ENCODE peak calls at places on chromosomes 11 and 22, in six cellular contexts. X, K, L, V, S and C are unnamed samples. For H3K27me3, the result is how much of the 10 kb centered on the place peaks cover.

GRCh38 chr11:67293090-67293489 is 4.0 kb downstream of the ANKRD13D start:
- DNase-seq in X (no peak), K (no peak), L (peak), V (no peak), S (peak), C (no peak)

GRCh38 chr11:128208329-128209220 is 378.8 kb downstream of the ETS1 start:
- DNase-seq in X (peak), K (peak), L (peak), V (no peak), S (peak), C (peak)

GRCh38 chr11:1931326-1931725 is 11.8 kb downstream of the TNNT3 start:
- DNase-seq in X (peak), K (peak), L (no peak), V (peak), S (peak), C (no peak)

GRCh38 chr11:2193099-2193886 is 21.7 kb upstream of the TH start:
- DNase-seq in X (no peak), K (no peak), L (no peak), V (no peak), S (no peak), C (no peak)

GRCh38 chr11:26849009-26849408 is 127.1 kb upstream of the SLC5A12 start:
- DNase-seq in X (peak), K (peak), L (no peak), V (no peak), S (no peak), C (no peak)

GRCh38 chr22:30116362-30117117 is 36.3 kb downstream of the HORMAD2 start:
- DNase-seq in X (no peak), K (no peak), L (peak), V (no peak), S (peak), C (no peak)

GRCh38 chr22:47738472-47739013 is 976.1 kb downstream of the TBC1D22A start:
- DNase-seq in X (no peak), K (no peak), L (no peak), V (no peak), S (no peak), C (no peak)

GRCh38 chr22:30246962-30247376 is 410 bp upstream of the LIF start:
- DNase-seq in X (no peak), K (no peak), L (no peak), V (no peak), S (no peak), C (no peak)

GRCh38 chr11:128226106-128226716 is 361.1 kb downstream of the ETS1 start:
- DNase-seq in X (no peak), K (no peak), L (no peak), V (no peak), S (no peak), C (no peak)

GRCh38 chr11:47067401-47067800 is 109.3 kb downstream of the ARFGAP2 start:
- DNase-seq in X (no peak), K (no peak), L (no peak), V (no peak), S (no peak), C (no peak)

GRCh38 chr11:86363424-86363823 is 11.3 kb upstream of the CCDC81 start:
- DNase-seq in X (no peak), K (no peak), L (no peak), V (no peak), S (no peak), C (no peak)

GRCh38 chr22:49724893-49725489 is 102.7 kb downstream of the BRD1 start:
- DNase-seq in X (peak), K (no peak), L (no peak), V (peak), S (peak), C (no peak)

GRCh38 chr11:114082767-114083181 is 23.3 kb downstream of the ZBTB16 start:
- DNase-seq in X (peak), K (no peak), L (no peak), V (peak), S (no peak), C (no peak)

GRCh38 chr11:69298778-69299461 is 5.0 kb downstream of the MYEOV start:
- DNase-seq in X (no peak), K (no peak), L (peak), V (peak), S (peak), C (no peak)

GRCh38 chr11:115759622-115760527 is 255.7 kb upstream of the CADM1 start:
- DNase-seq in X (peak), K (no peak), L (no peak), V (no peak), S (no peak), C (no peak)
- H3K4me3 ChIP-seq in X (peak), K (peak), L (no peak), V (peak), S (peak), C (peak)

GRCh38 chr22:45972091-45972867 is 4.7 kb downstream of the WNT7B start:
- DNase-seq in X (no peak), K (no peak), L (no peak), V (no peak), S (no peak), C (no peak)
- H3K27me3 ChIP-seq in X (under half), K (half or more), L (under half), V (half or more), S (half or more), C (under half)

GRCh38 chr11:134861490-134862107 is 449.6 kb upstream of the B3GAT1 start:
- DNase-seq in X (no peak), K (no peak), L (no peak), V (no peak), S (no peak), C (no peak)
- TF ChIP-seq CTCF in X (no peak), K (no peak), L (peak), V (no peak), S (no peak), C (no peak)

GRCh38 chr11:115220881-115221280 is 283.3 kb downstream of the CADM1 start:
- DNase-seq in X (no peak), K (no peak), L (no peak), V (no peak), S (no peak), C (no peak)

GRCh38 chr11:115220423-115220822 is 283.8 kb downstream of the CADM1 start:
- DNase-seq in X (no peak), K (no peak), L (no peak), V (no peak), S (no peak), C (no peak)

GRCh38 chr11:115222218-115222862 is 281.9 kb downstream of the CADM1 start:
- DNase-seq in X (no peak), K (no peak), L (peak), V (no peak), S (peak), C (peak)

GRCh38 chr11:115221461-115222069 is 282.6 kb downstream of the CADM1 start:
- DNase-seq in X (no peak), K (no peak), L (no peak), V (no peak), S (no peak), C (no peak)

DNA sequence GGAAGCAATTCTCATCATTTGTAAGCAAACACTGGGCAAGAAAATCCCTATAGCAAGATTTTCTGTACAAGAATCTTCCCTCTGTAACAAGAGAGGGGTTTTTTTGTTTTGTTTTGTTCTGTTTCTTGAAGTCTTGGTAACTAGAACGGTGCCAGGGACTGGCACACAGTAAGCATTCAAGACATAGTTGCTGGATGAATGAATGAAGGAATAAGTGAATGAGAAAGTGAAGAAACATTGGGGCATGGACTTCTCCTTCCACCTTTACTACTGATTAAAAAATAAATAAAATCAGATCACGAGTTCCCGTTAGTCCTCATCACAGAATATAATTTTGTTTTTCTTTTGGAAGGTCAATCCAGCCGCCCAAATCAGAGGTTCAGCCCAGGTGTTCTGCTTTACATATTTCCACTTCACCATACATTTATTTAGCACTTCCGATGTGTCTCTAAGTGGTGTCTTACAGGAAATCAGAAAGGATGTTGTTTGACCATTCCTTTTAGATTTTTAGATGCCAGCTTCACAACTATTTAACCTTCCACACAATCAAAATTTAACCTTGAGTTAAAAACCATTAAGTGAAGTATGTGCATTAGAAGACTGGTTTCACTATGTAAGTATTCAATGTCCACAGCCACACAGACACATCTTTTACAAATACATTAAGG is 281.2 kb downstream of the CADM1 start:
- DNase-seq in X (no peak), K (no peak), L (no peak), V (no peak), S (no peak), C (no peak)
- H3K4me3 ChIP-seq in X (no peak), K (no peak), L (no peak), V (no peak), S (no peak), C (no peak)

GRCh38 chr11:79973701-79974626 is 533.1 kb upstream of the TENM4 start:
- DNase-seq in X (no peak), K (no peak), L (no peak), V (no peak), S (peak), C (no peak)

DNA sequence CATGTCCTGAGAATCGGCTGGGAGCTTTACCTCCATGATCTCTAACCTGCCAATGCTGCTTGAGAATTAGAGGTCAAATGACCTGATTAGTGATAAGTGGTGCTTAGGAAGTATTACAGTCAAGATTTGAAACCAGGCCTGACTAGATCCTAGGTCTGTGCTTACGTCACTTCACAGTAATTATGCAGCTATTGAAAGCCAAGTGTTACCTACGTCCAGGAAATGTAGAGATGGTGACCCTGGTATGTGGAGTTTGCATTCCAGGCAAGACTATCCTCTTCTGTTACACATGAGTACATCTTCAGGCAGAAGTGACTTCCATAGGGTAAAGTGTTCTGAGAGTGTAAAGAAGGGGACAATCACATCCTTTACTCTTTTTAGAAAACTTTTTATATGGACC is 530.4 kb upstream of the TENM4 start:
- DNase-seq in X (no peak), K (no peak), L (no peak), V (no peak), S (no peak), C (no peak)
- H3K27me3 ChIP-seq in X (under half), K (under half), L (under half), V (under half), S (under half), C (under half)

GRCh38 chr22:18070556-18071306 is 7.1 kb upstream of the PEX26 start:
- DNase-seq in X (no peak), K (peak), L (no peak), V (peak), S (no peak), C (no peak)

GRCh38 chr22:18075101-18075730 is 2.6 kb upstream of the PEX26 start:
- DNase-seq in X (no peak), K (peak), L (no peak), V (peak), S (no peak), C (no peak)

GRCh38 chr22:18068991-18069390 is 8.8 kb upstream of the PEX26 start:
- DNase-seq in X (no peak), K (no peak), L (no peak), V (no peak), S (no peak), C (no peak)

GRCh38 chr22:18070041-18070440 is 7.7 kb upstream of the PEX26 start:
- DNase-seq in X (no peak), K (no peak), L (no peak), V (no peak), S (no peak), C (no peak)

DNA sequence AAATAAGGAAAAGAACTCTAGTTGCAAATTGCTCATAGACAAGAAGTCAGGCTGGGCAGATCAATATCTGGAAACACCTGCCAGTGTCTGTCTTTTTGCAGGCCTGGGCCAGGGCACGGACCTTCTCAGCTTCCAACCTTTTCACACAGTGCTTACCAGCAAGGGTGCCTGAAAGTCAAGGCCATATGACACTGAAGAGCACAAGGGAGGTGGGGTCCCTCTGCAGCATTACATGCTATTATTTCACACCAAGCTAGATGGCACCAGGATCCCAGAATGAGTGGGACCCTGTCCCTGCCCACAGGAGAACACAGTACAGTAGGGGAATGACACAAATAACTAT is 5.9 kb upstream of the PEX26 start:
- DNase-seq in X (no peak), K (peak), L (no peak), V (peak), S (no peak), C (no peak)
- TF ChIP-seq CTCF in X (no peak), K (no peak), L (no peak), V (no peak), S (no peak), C (no peak)

GRCh38 chr11:17353228-17354021 is 1.8 kb downstream of the NCR3LG1 start:
- DNase-seq in X (peak), K (peak), L (peak), V (peak), S (peak), C (peak)

GRCh38 chr11:17351171-17351509 is 460 bp upstream of the NCR3LG1 start:
- DNase-seq in X (no peak), K (no peak), L (no peak), V (no peak), S (no peak), C (no peak)

GRCh38 chr11:17351510-17352176 is at the start of gene NCR3LG1:
- DNase-seq in X (peak), K (peak), L (peak), V (peak), S (peak), C (peak)

GRCh38 chr11:17352925-17353227 is 1.3 kb downstream of the NCR3LG1 start:
- DNase-seq in X (peak), K (peak), L (peak), V (peak), S (peak), C (no peak)

DNA sequence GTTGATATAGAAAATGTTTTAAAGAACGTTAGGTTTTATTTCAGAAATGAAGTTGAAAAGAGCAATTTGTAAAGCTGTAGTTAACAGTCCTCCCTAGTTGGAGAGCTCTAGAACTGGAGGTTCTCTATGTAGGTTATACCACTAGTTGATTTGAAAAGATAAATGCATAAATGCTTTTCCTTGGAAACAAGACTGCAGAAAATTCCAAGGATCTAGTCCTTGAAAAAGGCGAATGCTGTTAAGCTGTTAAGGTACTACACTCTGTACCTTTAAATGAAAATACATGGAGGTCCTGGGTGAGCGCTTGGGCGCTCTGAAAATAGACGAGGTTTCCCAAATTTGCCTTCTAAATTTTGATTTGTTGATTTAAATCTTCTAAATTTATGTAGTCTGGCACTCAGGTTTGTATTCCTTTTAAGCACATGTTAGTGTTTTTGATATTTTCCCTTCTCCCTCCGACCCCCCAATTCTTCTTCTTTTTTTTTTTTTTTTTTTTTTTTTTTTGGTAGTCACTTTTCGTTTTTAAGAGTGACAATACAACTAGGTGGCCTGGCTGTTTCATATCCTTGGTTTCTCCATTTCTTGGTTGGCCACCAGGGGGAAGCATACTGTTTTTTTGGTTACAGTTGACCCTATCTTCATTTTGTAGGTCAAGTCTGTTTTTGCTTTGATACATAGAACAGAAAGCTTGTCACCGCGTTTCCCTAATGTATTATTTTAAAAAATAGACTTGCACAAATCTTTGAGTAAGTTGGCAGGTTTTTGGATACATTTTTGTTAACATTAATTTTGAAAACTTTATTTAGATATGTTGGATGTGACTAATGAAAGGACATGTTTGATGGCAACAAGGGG is 2.7 kb downstream of the NCR3LG1 start:
- DNase-seq in X (peak), K (peak), L (peak), V (no peak), S (peak), C (peak)
- H3K4me3 ChIP-seq in X (peak), K (peak), L (peak), V (peak), S (peak), C (peak)